ENCODE peak calls at places on chromosomes 11 and 22, in six cellular contexts. M, G, S, I, Q and A are unnamed samples.

GRCh38 chr11:11171854-11172253 is 181.2 kb downstream of the CSNK2A3 start:
- ATAC-seq in M (no peak), G (no peak), S (no peak), I (no peak), Q (peak; percentile 16), A (no peak)

GRCh38 chr11:92396133-92396532 is 171.5 kb downstream of the FAT3 start:
- ATAC-seq in M (no peak), G (no peak), S (no peak), I (no peak), Q (no peak), A (no peak)

GRCh38 chr22:29115682-29116313 is 43.0 kb downstream of the KREMEN1 start:
- ATAC-seq in M (peak; percentile 55), G (no peak), S (no peak), I (no peak), Q (peak; percentile 22), A (no peak)

GRCh38 chr11:2928605-2929510 is at the start of gene PHLDA2:
- ATAC-seq in M (peak; percentile 52), G (peak; percentile 39), S (no peak), I (peak; percentile 33), Q (peak; percentile 32), A (peak; percentile 41)

GRCh38 chr11:45097721-45098493 is 48.5 kb upstream of the PRDM11 start:
- ATAC-seq in M (no peak), G (peak; percentile 68), S (no peak), I (no peak), Q (peak; percentile 69), A (peak; percentile 44)

GRCh38 chr11:16738949-16739262 is 459 bp downstream of the C11orf58 start:
- ATAC-seq in M (no peak), G (no peak), S (no peak), I (peak; percentile 7), Q (peak; percentile 4), A (peak; percentile 6)

GRCh38 chr22:31308181-31308580 is 15.9 kb upstream of the PIK3IP1 start:
- ATAC-seq in M (no peak), G (no peak), S (no peak), I (no peak), Q (no peak), A (no peak)

GRCh38 chr22:29377979-29378378 is 10.4 kb downstream of the AP1B1 start:
- ATAC-seq in M (no peak), G (peak; percentile 88), S (peak; percentile 64), I (no peak), Q (no peak), A (no peak)

GRCh38 chr11:114121138-114121537 is 61.6 kb downstream of the ZBTB16 start:
- ATAC-seq in M (no peak), G (no peak), S (no peak), I (no peak), Q (no peak), A (peak; percentile 17)

GRCh38 chr11:94544832-94545640 is 1.3 kb downstream of the FUT4 start:
- ATAC-seq in M (no peak), G (peak; percentile 23), S (peak; percentile 1), I (no peak), Q (peak; percentile 1), A (no peak)

GRCh38 chr11:43397251-43397650 is 38.5 kb downstream of the TTC17 start:
- ATAC-seq in M (no peak), G (no peak), S (no peak), I (no peak), Q (no peak), A (no peak)

GRCh38 chr11:118921929-118922744 is 3.6 kb downstream of the BCL9L start:
- ATAC-seq in M (peak; percentile 3), G (peak; percentile 69), S (peak; percentile 70), I (peak; percentile 33), Q (peak; percentile 60), A (peak; percentile 57)

GRCh38 chr11:67584881-67585873 is 1.6 kb downstream of the GSTP1 start:
- ATAC-seq in M (no peak), G (no peak), S (no peak), I (peak; percentile 3), Q (no peak), A (no peak)

GRCh38 chr11:69928124-69928523 is 108.9 kb upstream of the FGF3 start:
- ATAC-seq in M (no peak), G (no peak), S (no peak), I (no peak), Q (no peak), A (no peak)

GRCh38 chr22:39545310-39546063 is 12.9 kb upstream of the RPS19BP1 start:
- ATAC-seq in M (peak; percentile 33), G (peak; percentile 27), S (no peak), I (peak; percentile 57), Q (peak; percentile 69), A (no peak)

GRCh38 chr22:21687685-21688259 is 22.0 kb downstream of the PPIL2 start:
- ATAC-seq in M (no peak), G (no peak), S (peak; percentile 4), I (no peak), Q (no peak), A (no peak)

GRCh38 chr11:57082125-57082524 is 93.4 kb downstream of the OR5AK2 start:
- ATAC-seq in M (no peak), G (no peak), S (no peak), I (no peak), Q (no peak), A (no peak)

GRCh38 chr22:50698546-50698945 is 25.9 kb downstream of the SHANK3 start:
- ATAC-seq in M (no peak), G (no peak), S (no peak), I (no peak), Q (peak; percentile 2), A (no peak)
- H3K27ac ChIP-seq in M (no peak overlapping the region), G (no peak overlapping the region), S (peak overlapping the region; percentile 50), I (no peak overlapping the region), Q (peak overlapping the region; percentile 30), A (no peak overlapping the region)

DNA sequence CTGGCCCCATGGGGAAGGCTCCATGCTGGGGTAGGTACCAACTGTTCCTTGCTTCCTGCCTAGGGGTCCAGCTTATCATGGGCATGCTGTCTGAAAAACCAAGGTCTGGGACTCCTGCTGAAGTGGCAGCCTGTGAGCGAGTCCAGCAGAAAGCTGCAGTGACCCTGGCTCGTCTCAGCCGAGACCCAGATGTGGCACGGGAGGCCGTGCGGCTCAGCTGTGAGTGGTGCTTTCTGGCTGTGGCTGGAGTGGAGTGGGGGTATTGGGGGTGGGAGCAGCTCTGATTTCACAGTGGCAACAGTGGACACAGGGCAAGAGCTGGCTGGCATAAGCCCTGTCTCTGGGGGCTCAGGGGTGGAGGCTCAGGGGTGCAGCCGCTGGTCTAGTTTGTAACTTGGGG is 124.1 kb downstream of the INSC start:
- ATAC-seq in M (no peak), G (no peak), S (no peak), I (no peak), Q (no peak), A (no peak)
- TF ChIP-seq POLR2A in M (no peak), G (no peak), S (no peak), I (no peak), Q (no peak), A (no peak)

GRCh38 chr22:22888509-22889353 is 1.1 kb downstream of the IGLL5 start:
- ATAC-seq in M (no peak), G (no peak), S (no peak), I (no peak), Q (no peak), A (no peak)
- H3K27ac ChIP-seq in M (no peak overlapping the region), G (no peak overlapping the region), S (no peak overlapping the region), I (no peak overlapping the region), Q (no peak overlapping the region), A (no peak overlapping the region)

GRCh38 chr11:65442952-65443351 is 20.4 kb downstream of the NEAT1 start:
- ATAC-seq in M (no peak), G (no peak), S (no peak), I (no peak), Q (no peak), A (no peak)

GRCh38 chr11:65446446-65447277 is 24.1 kb downstream of the NEAT1 start:
- ATAC-seq in M (peak; percentile 1), G (peak; percentile 5), S (peak; percentile 8), I (peak; percentile 3), Q (peak; percentile 8), A (peak; percentile 17)

GRCh38 chr11:65445604-65446445 is 23.2 kb downstream of the NEAT1 start:
- ATAC-seq in M (peak; percentile 1), G (peak; percentile 1), S (peak; percentile 1), I (peak; percentile 6), Q (peak; percentile 5), A (peak; percentile 6)

GRCh38 chr11:65445101-65445603 is 22.6 kb downstream of the NEAT1 start:
- ATAC-seq in M (no peak), G (no peak), S (no peak), I (peak; percentile 1), Q (no peak), A (no peak)

GRCh38 chr11:65444314-65445051 is 21.9 kb downstream of the NEAT1 start:
- ATAC-seq in M (no peak), G (no peak), S (no peak), I (peak; percentile 2), Q (no peak), A (no peak)
- TF ChIP-seq POLR2A in M (peak; percentile 60), G (no peak), S (peak; percentile 27), I (no peak), Q (no peak), A (no peak)

GRCh38 chr11:27191061-27191460 is 150.4 kb downstream of the BBOX1 start:
- ATAC-seq in M (no peak), G (no peak), S (no peak), I (no peak), Q (no peak), A (no peak)
- H3K27ac ChIP-seq in M (no peak overlapping the region), G (no peak overlapping the region), S (no peak overlapping the region), I (no peak overlapping the region), Q (no peak overlapping the region), A (no peak overlapping the region)

DNA sequence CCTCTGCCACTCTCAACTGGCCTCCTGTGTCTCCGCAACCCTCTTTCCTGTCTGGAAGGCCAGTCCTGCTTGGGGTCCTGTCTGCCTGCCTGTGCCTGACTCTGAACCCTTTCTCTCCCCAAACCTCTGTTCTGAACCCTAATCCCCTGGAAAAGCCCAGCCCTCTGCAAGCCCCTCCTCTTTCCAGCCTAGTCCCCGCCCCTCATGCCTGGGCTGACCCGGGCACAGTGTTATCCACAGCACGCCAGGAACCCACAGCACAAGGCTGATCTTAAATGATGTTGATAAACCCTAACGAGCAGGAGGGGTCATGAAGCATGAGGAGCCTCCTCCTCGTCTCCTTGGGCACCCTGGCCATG is at the start of gene IFITM10:
- ATAC-seq in M (peak; percentile 38), G (peak; percentile 23), S (peak; percentile 2), I (peak; percentile 61), Q (peak; percentile 24), A (peak; percentile 14)
- TF ChIP-seq POLR2A in M (no peak), G (no peak), S (no peak), I (no peak), Q (no peak), A (no peak)